ENCODE peak calls at places on chromosomes 5 and 9, in four cellular contexts. G is H54; T is fibroblast of lung; D is stimulated activated CD8-positive, alpha-beta memory T cell treated with anti-CD3 and anti-CD28 coated beads, Interleukin-4, amount 100 ng/mL, for 4 hours. Q is an unnamed sample.
A peak's percentile ranks its signal among the peaks of the same experiment; 100 is the strongest.

GRCh38 chr9:69307446-69308216 is 17.4 kb upstream of the ENTREP1 start:
- DNase-seq in G (no peak), T (peak; percentile 98), D (no peak), Q (no peak)

GRCh38 chr9:33988219-33988890 is 60.3 kb downstream of the UBAP2 start:
- DNase-seq in G (no peak), T (peak; percentile 16), D (no peak), Q (no peak)

GRCh38 chr9:90458485-90458884 is 184.1 kb downstream of the DIRAS2 start:
- DNase-seq in G (no peak), T (no peak), D (no peak), Q (peak; percentile 12)

GRCh38 chr9:132750668-132751067 is 80.4 kb downstream of the GTF3C4 start:
- DNase-seq in G (no peak), T (no peak), D (no peak), Q (no peak)

GRCh38 chr5:118882666-118883065 is 105.7 kb downstream of the DTWD2 start:
- DNase-seq in G (no peak), T (no peak), D (no peak), Q (no peak)

GRCh38 chr5:146722361-146722779 is 156.2 kb downstream of the PPP2R2B start:
- DNase-seq in G (no peak), T (peak; percentile 75), D (no peak), Q (no peak)

GRCh38 chr9:77561321-77562020 is 86.7 kb downstream of the GNA14 start:
- DNase-seq in G (no peak), T (no peak), D (no peak), Q (no peak)

GRCh38 chr9:92978345-92978875 is 31.1 kb downstream of the FGD3 start:
- DNase-seq in G (no peak), T (no peak), D (no peak), Q (no peak)

GRCh38 chr5:143932584-143932983 is 120.6 kb downstream of the HMHB1 start:
- DNase-seq in G (no peak), T (peak; percentile 20), D (no peak), Q (no peak)

GRCh38 chr5:103402861-103403260 is 144.3 kb downstream of the MACIR start:
- DNase-seq in G (no peak), T (no peak), D (no peak), Q (no peak)

GRCh38 chr5:16812911-16813310 is 123.2 kb downstream of the MYO10 start:
- DNase-seq in G (peak; percentile 42), T (peak; percentile 61), D (no peak), Q (peak; percentile 54)

GRCh38 chr9:96853711-96854072 is 622 bp downstream of the ZNF782 start:
- DNase-seq in G (no peak), T (peak; percentile 8), D (no peak), Q (no peak)

GRCh38 chr5:1007681-1008450 is 736 bp upstream of the NKD2 start:
- DNase-seq in G (no peak), T (no peak), D (no peak), Q (peak; percentile 6)

GRCh38 chr9:92763721-92764380 is 782 bp downstream of the BICD2 start:
- DNase-seq in G (no peak), T (peak; percentile 23), D (no peak), Q (peak; percentile 29)

GRCh38 chr5:137858954-137859353 is 8.7 kb upstream of the MYOT start:
- DNase-seq in G (no peak), T (no peak), D (no peak), Q (no peak)

GRCh38 chr5:42397267-42397666 is 26.0 kb upstream of the GHR start:
- DNase-seq in G (no peak), T (no peak), D (no peak), Q (no peak)

GRCh38 chr5:163458778-163459405 is 1.0 kb downstream of the NUDCD2 start:
- DNase-seq in G (no peak), T (no peak), D (no peak), Q (no peak)

GRCh38 chr5:73233461-73234151 is 60.6 kb downstream of the TMEM174 start:
- DNase-seq in G (no peak), T (peak; percentile 39), D (no peak), Q (no peak)

GRCh38 chr9:37311938-37312730 is 110.4 kb upstream of the GRHPR start:
- DNase-seq in G (peak; percentile 5), T (peak; percentile 88), D (no peak), Q (peak; percentile 5)

GRCh38 chr9:2718001-2718697 is 839 bp downstream of the KCNV2 start:
- DNase-seq in G (no peak), T (no peak), D (no peak), Q (no peak)

GRCh38 chr9:110559869-110560268 is 19.7 kb downstream of the SVEP1 start:
- DNase-seq in G (no peak), T (no peak), D (no peak), Q (no peak)

GRCh38 chr9:135612981-135613910 is 26.1 kb downstream of the GLT6D1 start:
- DNase-seq in G (no peak), T (no peak), D (no peak), Q (no peak)

GRCh38 chr5:73256012-73256411 is 83.0 kb downstream of the TMEM174 start:
- DNase-seq in G (no peak), T (no peak), D (no peak), Q (no peak)

GRCh38 chr5:168706655-168707069 is 127.5 kb upstream of the PANK3 start:
- DNase-seq in G (peak; percentile 24), T (peak; percentile 48), D (no peak), Q (peak; percentile 36)

GRCh38 chr5:100311811-100312210 is 223.4 kb upstream of the FAM174A start:
- DNase-seq in G (no peak), T (peak; percentile 37), D (no peak), Q (no peak)

GRCh38 chr5:55758714-55759113 is 20.9 kb downstream of the DDX4 start:
- DNase-seq in G (no peak), T (no peak), D (no peak), Q (no peak)

GRCh38 chr5:171537463-171537862 is 118.0 kb downstream of the FGF18 start:
- DNase-seq in G (peak; percentile 24), T (peak; percentile 49), D (no peak), Q (no peak)

GRCh38 chr5:95866431-95867063 is 44.0 kb upstream of the GLRX start:
- DNase-seq in G (no peak), T (peak; percentile 40), D (no peak), Q (no peak)

GRCh38 chr5:62299097-62299496 is 6.9 kb upstream of the KIF2A start:
- DNase-seq in G (no peak), T (no peak), D (no peak), Q (no peak)

GRCh38 chr5:54742417-54742889 is 224.9 kb downstream of the SNX18 start:
- DNase-seq in G (peak; percentile 48), T (peak; percentile 84), D (no peak), Q (peak; percentile 70)

GRCh38 chr9:15711531-15712295 is 158.9 kb downstream of the CCDC171 start:
- DNase-seq in G (no peak), T (peak; percentile 64), D (no peak), Q (no peak)

GRCh38 chr9:110255417-110256141 is 728 bp downstream of the TXN start:
- DNase-seq in G (peak; percentile 80), T (peak; percentile 56), D (peak; percentile 3), Q (peak; percentile 79)

Q was measured in MG63.